ENCODE peak calls at places on chromosomes 1 and 21, in ten cellular contexts. One of them, this sample, is unnamed.

GRCh38 chr21:15301736-15302135 is 236.9 kb upstream of the NRIP1 start:
- DNase-seq in uterus: no peak
- DNase-seq in brain microvascular endothelial cell: peak; percentile 18
- DNase-seq in heart left ventricle: no peak
- DNase-seq in right cardiac atrium: no peak
- DNase-seq in GM23338: no peak
- DNase-seq in AG04450: no peak
- DNase-seq in CD4-positive, alpha-beta memory T cell: no peak
- DNase-seq in GM23248: peak; percentile 48
- DNase-seq in HepG2: peak; percentile 2
- DNase-seq in this sample: no peak

GRCh38 chr1:206898089-206898908 is 1.1 kb downstream of the IL24 start:
- DNase-seq in CD4-positive, alpha-beta memory T cell: no peak
- DNase-seq in AG04450: no peak
- DNase-seq in GM23248: peak; percentile 89
- DNase-seq in right cardiac atrium: no peak
- DNase-seq in brain microvascular endothelial cell: peak; percentile 28
- DNase-seq in uterus: no peak
- DNase-seq in GM23338: no peak
- DNase-seq in HepG2: no peak
- DNase-seq in heart left ventricle: no peak
- DNase-seq in this sample: no peak

GRCh38 chr1:24955161-24955560 is 25.1 kb upstream of the RUNX3 start:
- DNase-seq in uterus: no peak
- DNase-seq in GM23338: no peak
- DNase-seq in GM23248: peak; percentile 70
- DNase-seq in CD4-positive, alpha-beta memory T cell: peak; percentile 52
- DNase-seq in HepG2: no peak
- DNase-seq in right cardiac atrium: no peak
- DNase-seq in brain microvascular endothelial cell: peak; percentile 76
- DNase-seq in heart left ventricle: no peak
- DNase-seq in AG04450: peak; percentile 11
- DNase-seq in this sample: no peak

GRCh38 chr21:41666641-41667051 is 100.2 kb downstream of the RIPK4 start:
- DNase-seq in brain microvascular endothelial cell: no peak
- DNase-seq in uterus: no peak
- DNase-seq in AG04450: no peak
- DNase-seq in GM23248: no peak
- DNase-seq in heart left ventricle: no peak
- DNase-seq in HepG2: no peak
- DNase-seq in CD4-positive, alpha-beta memory T cell: no peak
- DNase-seq in right cardiac atrium: no peak
- DNase-seq in GM23338: no peak
- DNase-seq in this sample: no peak

GRCh38 chr1:64898107-64898861 is 68.1 kb downstream of the JAK1 start:
- DNase-seq in HepG2: peak; percentile 91
- DNase-seq in AG04450: peak; percentile 46
- DNase-seq in right cardiac atrium: peak; percentile 89
- DNase-seq in GM23248: peak; percentile 99
- DNase-seq in CD4-positive, alpha-beta memory T cell: no peak
- DNase-seq in brain microvascular endothelial cell: peak; percentile 98
- DNase-seq in GM23338: peak; percentile 59
- DNase-seq in heart left ventricle: peak; percentile 89
- DNase-seq in uterus: peak; percentile 89
- DNase-seq in this sample: peak; percentile 15

GRCh38 chr1:163771637-163772036 is 449.9 kb downstream of the NUF2 start:
- DNase-seq in right cardiac atrium: no peak
- DNase-seq in GM23338: no peak
- DNase-seq in CD4-positive, alpha-beta memory T cell: no peak
- DNase-seq in brain microvascular endothelial cell: no peak
- DNase-seq in HepG2: no peak
- DNase-seq in GM23248: no peak
- DNase-seq in heart left ventricle: no peak
- DNase-seq in AG04450: no peak
- DNase-seq in uterus: no peak
- DNase-seq in this sample: no peak

GRCh38 chr1:25640646-25641328 is 24.2 kb downstream of the MAN1C1 start:
- DNase-seq in right cardiac atrium: no peak
- DNase-seq in GM23248: no peak
- DNase-seq in HepG2: no peak
- DNase-seq in heart left ventricle: no peak
- DNase-seq in AG04450: no peak
- DNase-seq in brain microvascular endothelial cell: no peak
- DNase-seq in CD4-positive, alpha-beta memory T cell: no peak
- DNase-seq in uterus: no peak
- DNase-seq in GM23338: peak; percentile 51
- DNase-seq in this sample: no peak

GRCh38 chr1:66840929-66841328 is 39.9 kb upstream of the INSL5 start:
- DNase-seq in CD4-positive, alpha-beta memory T cell: peak; percentile 10
- DNase-seq in GM23248: no peak
- DNase-seq in brain microvascular endothelial cell: no peak
- DNase-seq in HepG2: no peak
- DNase-seq in uterus: no peak
- DNase-seq in heart left ventricle: no peak
- DNase-seq in GM23338: no peak
- DNase-seq in right cardiac atrium: no peak
- DNase-seq in AG04450: no peak
- DNase-seq in this sample: peak; percentile 4

GRCh38 chr1:27399251-27399885 is 6.9 kb downstream of the GPR3 start:
- DNase-seq in right cardiac atrium: peak; percentile 70
- DNase-seq in CD4-positive, alpha-beta memory T cell: no peak
- DNase-seq in uterus: no peak
- DNase-seq in GM23338: no peak
- DNase-seq in heart left ventricle: no peak
- DNase-seq in HepG2: no peak
- DNase-seq in GM23248: no peak
- DNase-seq in AG04450: no peak
- DNase-seq in brain microvascular endothelial cell: no peak
- DNase-seq in this sample: no peak

GRCh38 chr1:207944571-207944970 is 33.6 kb upstream of the CD34 start:
- DNase-seq in brain microvascular endothelial cell: no peak
- DNase-seq in heart left ventricle: no peak
- DNase-seq in HepG2: no peak
- DNase-seq in CD4-positive, alpha-beta memory T cell: no peak
- DNase-seq in GM23338: no peak
- DNase-seq in GM23248: peak; percentile 41
- DNase-seq in uterus: no peak
- DNase-seq in right cardiac atrium: no peak
- DNase-seq in AG04450: no peak
- DNase-seq in this sample: no peak

GRCh38 chr21:33703750-33704606 is 61.7 kb downstream of the ITSN1 start:
- DNase-seq in HepG2: no peak
- DNase-seq in CD4-positive, alpha-beta memory T cell: no peak
- DNase-seq in heart left ventricle: no peak
- DNase-seq in GM23248: no peak
- DNase-seq in AG04450: no peak
- DNase-seq in brain microvascular endothelial cell: no peak
- DNase-seq in GM23338: peak; percentile 49
- DNase-seq in uterus: no peak
- DNase-seq in right cardiac atrium: peak; percentile 54
- DNase-seq in this sample: no peak

GRCh38 chr1:221891708-221892107 is 149.8 kb upstream of the DUSP10 start:
- DNase-seq in GM23248: peak; percentile 48
- DNase-seq in brain microvascular endothelial cell: no peak
- DNase-seq in AG04450: no peak
- DNase-seq in right cardiac atrium: no peak
- DNase-seq in uterus: no peak
- DNase-seq in CD4-positive, alpha-beta memory T cell: no peak
- DNase-seq in heart left ventricle: no peak
- DNase-seq in GM23338: no peak
- DNase-seq in HepG2: no peak
- DNase-seq in this sample: no peak

GRCh38 chr1:157001304-157001703 is 44.2 kb downstream of the ARHGEF11 start:
- DNase-seq in GM23338: no peak
- DNase-seq in AG04450: no peak
- DNase-seq in heart left ventricle: no peak
- DNase-seq in right cardiac atrium: no peak
- DNase-seq in CD4-positive, alpha-beta memory T cell: no peak
- DNase-seq in GM23248: peak; percentile 26
- DNase-seq in brain microvascular endothelial cell: no peak
- DNase-seq in uterus: no peak
- DNase-seq in HepG2: no peak
- DNase-seq in this sample: no peak

GRCh38 chr21:15729674-15730483 is at the start of gene USP25:
- DNase-seq in AG04450: no peak
- DNase-seq in GM23338: peak; percentile 86
- DNase-seq in CD4-positive, alpha-beta memory T cell: peak; percentile 84
- DNase-seq in brain microvascular endothelial cell: peak; percentile 48
- DNase-seq in uterus: peak; percentile 87
- DNase-seq in right cardiac atrium: peak; percentile 97
- DNase-seq in heart left ventricle: peak; percentile 95
- DNase-seq in GM23248: peak; percentile 87
- DNase-seq in HepG2: peak; percentile 68
- DNase-seq in this sample: peak; percentile 87

GRCh38 chr1:54481201-54481884 is 66.7 kb upstream of the ACOT11 start:
- DNase-seq in GM23338: no peak
- DNase-seq in CD4-positive, alpha-beta memory T cell: peak; percentile 58
- DNase-seq in brain microvascular endothelial cell: no peak
- DNase-seq in right cardiac atrium: peak; percentile 67
- DNase-seq in heart left ventricle: no peak
- DNase-seq in HepG2: no peak
- DNase-seq in GM23248: no peak
- DNase-seq in AG04450: no peak
- DNase-seq in uterus: no peak
- DNase-seq in this sample: no peak

GRCh38 chr1:216223521-216223920 is 199.7 kb downstream of the USH2A start:
- DNase-seq in GM23248: peak; percentile 1
- DNase-seq in AG04450: no peak
- DNase-seq in right cardiac atrium: peak; percentile 38
- DNase-seq in heart left ventricle: no peak
- DNase-seq in HepG2: no peak
- DNase-seq in CD4-positive, alpha-beta memory T cell: no peak
- DNase-seq in brain microvascular endothelial cell: no peak
- DNase-seq in GM23338: no peak
- DNase-seq in uterus: no peak
- DNase-seq in this sample: no peak

GRCh38 chr1:109226078-109226445 is 12.3 kb downstream of the SARS1 start:
- DNase-seq in right cardiac atrium: no peak
- DNase-seq in GM23338: no peak
- DNase-seq in CD4-positive, alpha-beta memory T cell: no peak
- DNase-seq in GM23248: no peak
- DNase-seq in brain microvascular endothelial cell: no peak
- DNase-seq in uterus: no peak
- DNase-seq in heart left ventricle: no peak
- DNase-seq in AG04450: no peak
- DNase-seq in HepG2: no peak
- DNase-seq in this sample: no peak

GRCh38 chr1:224138198-224138597 is 24.3 kb downstream of the FBXO28 start:
- DNase-seq in uterus: no peak
- DNase-seq in heart left ventricle: no peak
- DNase-seq in GM23338: no peak
- DNase-seq in HepG2: no peak
- DNase-seq in AG04450: no peak
- DNase-seq in right cardiac atrium: no peak
- DNase-seq in brain microvascular endothelial cell: no peak
- DNase-seq in CD4-positive, alpha-beta memory T cell: no peak
- DNase-seq in GM23248: no peak
- DNase-seq in this sample: no peak

DNA sequence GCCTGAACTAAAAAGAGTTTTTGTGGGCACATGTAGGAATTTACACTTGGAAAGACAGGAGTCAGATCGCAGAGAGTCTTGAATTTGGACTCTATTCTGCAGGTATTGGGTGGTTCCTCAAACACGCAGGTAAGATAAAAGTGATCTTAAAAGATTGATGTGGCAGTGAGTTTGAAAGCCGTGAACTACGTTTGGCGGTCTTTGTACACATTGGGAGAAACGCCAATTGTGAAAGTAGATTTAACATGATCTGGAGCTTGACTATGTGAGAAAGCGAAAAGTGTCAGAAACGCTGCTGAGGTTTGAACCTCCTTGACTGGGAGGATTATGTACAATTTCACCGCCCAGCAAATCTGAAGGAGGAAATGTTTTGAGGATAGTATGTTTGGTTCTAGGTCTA is 1.5 kb upstream of the PPP2R5A start:
- DNase-seq in GM23338: no peak
- DNase-seq in CD4-positive, alpha-beta memory T cell: peak; percentile 33
- DNase-seq in right cardiac atrium: no peak
- DNase-seq in heart left ventricle: no peak
- DNase-seq in brain microvascular endothelial cell: no peak
- DNase-seq in HepG2: no peak
- DNase-seq in uterus: no peak
- DNase-seq in GM23248: no peak
- DNase-seq in AG04450: no peak
- DNase-seq in this sample: peak; percentile 25
- H3K4me3 ChIP-seq in GM23338: peak overlapping the region; percentile 88
- H3K4me3 ChIP-seq in CD4-positive, alpha-beta memory T cell: peak overlapping the region; percentile 63
- H3K4me3 ChIP-seq in right cardiac atrium: peak overlapping the region; percentile 65
- H3K4me3 ChIP-seq in heart left ventricle: peak overlapping the region; percentile 94
- H3K4me3 ChIP-seq in brain microvascular endothelial cell: no peak overlapping the region
- H3K4me3 ChIP-seq in HepG2: peak overlapping the region; percentile 75
- H3K4me3 ChIP-seq in uterus: no peak overlapping the region
- H3K4me3 ChIP-seq in GM23248: no peak overlapping the region
- H3K4me3 ChIP-seq in AG04450: no peak overlapping the region
- H3K4me3 ChIP-seq in this sample: peak overlapping the region; percentile 83

DNA sequence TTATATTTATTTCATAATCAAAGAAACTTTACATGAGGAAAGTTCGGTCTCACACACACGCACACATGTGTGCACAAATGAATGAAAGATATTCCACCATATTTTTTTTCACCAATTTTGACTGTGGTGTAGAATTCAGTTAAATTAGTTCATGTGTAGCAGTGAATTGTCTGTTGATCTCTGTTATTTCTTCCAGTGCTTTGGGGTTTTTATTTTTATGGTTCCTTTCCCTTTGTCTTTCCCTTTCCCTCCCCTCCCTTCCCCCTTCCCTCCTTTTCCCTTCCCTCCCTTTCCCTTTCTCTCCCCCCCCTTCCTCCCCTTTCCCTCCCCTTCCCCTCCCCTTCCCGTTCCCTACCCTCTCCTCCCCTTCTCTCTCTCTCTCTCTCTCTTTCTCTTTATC is 8.9 kb downstream of the RYR2 start:
- DNase-seq in right cardiac atrium: no peak
- DNase-seq in HepG2: no peak
- DNase-seq in AG04450: no peak
- DNase-seq in GM23338: no peak
- DNase-seq in heart left ventricle: no peak
- DNase-seq in uterus: no peak
- DNase-seq in GM23248: no peak
- DNase-seq in CD4-positive, alpha-beta memory T cell: no peak
- DNase-seq in brain microvascular endothelial cell: no peak
- DNase-seq in this sample: no peak
- H3K27ac ChIP-seq in right cardiac atrium: no peak overlapping the region
- H3K27ac ChIP-seq in HepG2: no peak overlapping the region
- H3K27ac ChIP-seq in AG04450: no peak overlapping the region
- H3K27ac ChIP-seq in GM23338: no peak overlapping the region
- H3K27ac ChIP-seq in heart left ventricle: no peak overlapping the region
- H3K27ac ChIP-seq in uterus: no peak overlapping the region
- H3K27ac ChIP-seq in GM23248: no peak overlapping the region
- H3K27ac ChIP-seq in CD4-positive, alpha-beta memory T cell: no peak overlapping the region
- H3K27ac ChIP-seq in brain microvascular endothelial cell: no peak overlapping the region
- H3K27ac ChIP-seq in this sample: no peak overlapping the region

GRCh38 chr1:165235158-165235776 is 121.2 kb downstream of the LMX1A start:
- DNase-seq in brain microvascular endothelial cell: no peak
- DNase-seq in GM23338: peak; percentile 67
- DNase-seq in GM23248: no peak
- DNase-seq in HepG2: no peak
- DNase-seq in AG04450: no peak
- DNase-seq in right cardiac atrium: peak; percentile 34
- DNase-seq in CD4-positive, alpha-beta memory T cell: no peak
- DNase-seq in uterus: no peak
- DNase-seq in heart left ventricle: no peak
- DNase-seq in this sample: no peak
- H3K4me3 ChIP-seq in brain microvascular endothelial cell: no peak overlapping the region
- H3K4me3 ChIP-seq in GM23338: peak overlapping the region; percentile 72
- H3K4me3 ChIP-seq in GM23248: no peak overlapping the region
- H3K4me3 ChIP-seq in HepG2: peak overlapping the region; percentile 64
- H3K4me3 ChIP-seq in AG04450: no peak overlapping the region
- H3K4me3 ChIP-seq in right cardiac atrium: peak overlapping the region; percentile 31
- H3K4me3 ChIP-seq in CD4-positive, alpha-beta memory T cell: no peak overlapping the region
- H3K4me3 ChIP-seq in uterus: peak overlapping the region; percentile 20
- H3K4me3 ChIP-seq in heart left ventricle: peak overlapping the region; percentile 37
- H3K4me3 ChIP-seq in this sample: no peak overlapping the region

GRCh38 chr1:170699696-170700095 is 35.8 kb downstream of the PRRX1 start:
- DNase-seq in uterus: no peak
- DNase-seq in AG04450: no peak
- DNase-seq in heart left ventricle: no peak
- DNase-seq in brain microvascular endothelial cell: no peak
- DNase-seq in GM23248: no peak
- DNase-seq in right cardiac atrium: no peak
- DNase-seq in GM23338: no peak
- DNase-seq in CD4-positive, alpha-beta memory T cell: no peak
- DNase-seq in HepG2: no peak
- DNase-seq in this sample: no peak
- H3K27ac ChIP-seq in uterus: peak overlapping the region; percentile 70
- H3K27ac ChIP-seq in AG04450: no peak overlapping the region
- H3K27ac ChIP-seq in heart left ventricle: peak overlapping the region; percentile 55
- H3K27ac ChIP-seq in brain microvascular endothelial cell: peak overlapping the region; percentile 41
- H3K27ac ChIP-seq in GM23248: peak overlapping the region; percentile 81
- H3K27ac ChIP-seq in right cardiac atrium: peak overlapping the region; percentile 52
- H3K27ac ChIP-seq in GM23338: no peak overlapping the region
- H3K27ac ChIP-seq in CD4-positive, alpha-beta memory T cell: no peak overlapping the region
- H3K27ac ChIP-seq in HepG2: no peak overlapping the region
- H3K27ac ChIP-seq in this sample: no peak overlapping the region